ENCODE peak calls at places on chromosomes 7 and 10, in seven cellular contexts. I, C, L, X, V, E and U are unnamed samples.

GRCh38 chr7:29915481-29916215 is 74.0 kb downstream of the SCRN1 start:
- DNase-seq in V (no peak), X (no peak), C (no peak), E (no peak), L (no peak), I (no peak), U (no peak)

GRCh38 chr7:50153141-50153540 is 60.1 kb upstream of the ZPBP start:
- DNase-seq in L (no peak), C (no peak), I (no peak), E (no peak), X (no peak), V (no peak), U (no peak)

GRCh38 chr10:70509376-70509775 is 30.8 kb downstream of the PALD1 start:
- DNase-seq in E (no peak), X (no peak), C (no peak), V (no peak), I (no peak), L (no peak), U (no peak)

GRCh38 chr7:875051-875450 is 1.3 kb upstream of the GET4 start:
- DNase-seq in L (no peak), I (no peak), V (no peak), E (no peak), C (no peak), X (no peak), U (no peak)

GRCh38 chr10:18689498-18689897 is 30.3 kb downstream of the ARL5B start:
- DNase-seq in E (no peak), X (no peak), C (no peak), L (peak; percentile 43), V (no peak), I (no peak), U (no peak)

GRCh38 chr7:26181474-26182227 is 18.9 kb downstream of the HNRNPA2B1 start:
- DNase-seq in E (no peak), V (no peak), I (no peak), X (no peak), C (no peak), L (no peak), U (no peak)

GRCh38 chr7:70027864-70028263 is 429.6 kb downstream of the AUTS2 start:
- DNase-seq in C (no peak), V (no peak), X (no peak), L (no peak), E (no peak), I (no peak), U (no peak)

GRCh38 chr7:75962607-75963382 is 31.6 kb downstream of the TMEM120A start:
- DNase-seq in X (no peak), C (no peak), I (peak; percentile 73), L (peak; percentile 9), E (peak; percentile 67), V (no peak), U (no peak)

DNA sequence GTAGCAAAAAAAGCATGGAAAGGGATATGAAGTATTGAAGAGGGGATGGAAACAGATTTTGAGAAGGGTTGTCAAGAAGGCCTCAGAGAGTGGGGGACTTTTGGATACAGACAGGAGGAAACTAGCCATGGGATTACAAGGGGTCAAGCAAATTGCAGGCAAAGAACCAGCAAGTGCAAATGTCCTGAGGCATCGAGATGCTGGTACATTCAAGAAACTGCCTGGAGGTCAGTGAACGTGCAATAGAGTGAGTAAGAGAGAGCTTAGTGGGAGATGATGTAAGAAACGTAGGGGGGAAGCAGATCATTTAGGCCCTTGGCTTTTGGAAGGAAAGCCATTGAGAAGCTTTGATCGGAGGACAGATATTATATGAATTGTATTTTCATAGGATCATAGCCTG is 227.4 kb upstream of the AGK start:
- DNase-seq in X (no peak), L (no peak), I (no peak), E (no peak), V (no peak), C (no peak), U (no peak)
- H3K4me1 ChIP-seq in X (no peaks in the 10 kb centered on the region), L (no peaks in the 10 kb centered on the region), I (no peaks in the 10 kb centered on the region), E (no peaks in the 10 kb centered on the region), V (no peaks in the 10 kb centered on the region), C (no peaks in the 10 kb centered on the region), U (no peaks in the 10 kb centered on the region)

DNA sequence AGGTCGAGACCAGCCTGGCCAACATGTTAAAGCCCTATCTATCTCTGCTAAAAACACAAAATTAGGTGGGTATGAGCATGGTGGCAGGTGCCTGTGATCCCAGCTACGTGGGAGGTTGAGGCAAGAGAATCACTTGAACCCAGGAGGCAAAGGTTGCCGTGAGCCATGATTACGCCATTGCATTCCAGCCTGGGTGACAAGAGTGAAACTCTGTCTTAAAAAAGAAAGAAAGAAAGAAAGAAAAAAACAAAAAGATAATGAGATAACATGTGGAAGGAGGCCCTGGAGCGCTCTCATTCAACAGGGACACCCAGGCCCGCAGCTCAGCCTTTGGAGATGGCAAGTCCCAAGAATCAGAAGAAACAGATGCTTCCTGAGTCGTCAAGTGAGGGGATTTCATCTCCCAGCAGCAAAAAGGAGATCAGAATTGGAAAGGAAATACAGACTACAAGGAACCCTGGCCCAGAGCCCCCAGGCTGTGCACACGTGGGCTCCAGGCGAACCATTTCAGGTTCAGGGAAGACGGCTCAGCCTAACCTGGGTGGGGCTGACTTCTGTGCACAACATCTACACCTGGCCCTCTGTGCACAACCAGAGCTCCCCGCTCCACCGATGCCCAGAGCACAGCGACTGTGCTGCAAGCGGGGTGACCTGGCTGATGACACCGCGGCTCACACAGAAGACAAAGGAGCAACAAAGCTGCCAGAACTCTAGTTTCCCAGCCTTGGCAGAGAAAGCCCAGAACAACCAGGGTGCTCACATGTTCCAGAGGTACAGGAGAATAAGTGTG is 33.2 kb downstream of the GNA12 start:
- DNase-seq in I (peak; percentile 39), L (no peak), E (no peak), X (no peak), V (peak; percentile 41), C (no peak), U (no peak)
- H3K4me1 ChIP-seq in I (no peaks in the 10 kb centered on the region), L (peaks cover 28% of the 10 kb centered on the region), E (peaks cover 39% of the 10 kb centered on the region), X (no peaks in the 10 kb centered on the region), V (no peaks in the 10 kb centered on the region), C (peaks cover 40% of the 10 kb centered on the region), U (no peaks in the 10 kb centered on the region)

GRCh38 chr7:116895849-116896248 is 33.5 kb downstream of the CAPZA2 start:
- DNase-seq in V (no peak), E (no peak), L (no peak), I (no peak), X (no peak), C (no peak), U (no peak)
- H3K4me1 ChIP-seq in V (no peaks in the 10 kb centered on the region), E (peaks cover 16% of the 10 kb centered on the region), L (no peaks in the 10 kb centered on the region), I (no peaks in the 10 kb centered on the region), X (no peaks in the 10 kb centered on the region), C (no peaks in the 10 kb centered on the region), U (no peaks in the 10 kb centered on the region)

GRCh38 chr7:36285276-36285675 is 104.4 kb upstream of the ANLN start:
- DNase-seq in X (peak; percentile 41), V (peak; percentile 65), E (no peak), I (no peak), L (no peak), C (peak; percentile 48), U (no peak)
- H3K4me1 ChIP-seq in X (peaks cover 83% of the 10 kb centered on the region), V (peaks cover 18% of the 10 kb centered on the region), E (peaks cover 14% of the 10 kb centered on the region), I (no peaks in the 10 kb centered on the region), L (peaks cover 18% of the 10 kb centered on the region), C (peaks cover 20% of the 10 kb centered on the region), U (peaks cover 91% of the 10 kb centered on the region)

DNA sequence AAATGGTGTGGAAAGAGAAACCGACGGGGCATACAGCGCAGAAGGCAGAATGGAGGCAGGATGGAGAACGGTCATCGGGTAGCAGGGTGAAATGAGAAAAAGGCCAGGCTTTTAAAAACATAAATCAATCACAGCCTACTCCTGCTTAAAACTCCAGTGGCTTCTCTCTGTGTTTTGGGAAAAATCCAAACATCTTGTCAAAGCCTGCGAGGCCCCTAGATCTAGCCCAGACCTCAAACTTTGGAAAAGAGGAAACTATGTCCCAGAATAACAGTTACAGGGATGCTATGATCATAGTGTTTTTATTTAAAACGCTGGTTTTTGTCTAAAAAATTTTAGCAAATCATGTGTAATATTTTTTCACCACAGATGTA is 41.1 kb downstream of the PPP1R3C start:
- DNase-seq in I (no peak), E (no peak), V (no peak), C (no peak), X (no peak), L (no peak), U (no peak)
- H3K4me1 ChIP-seq in I (peaks cover 38% of the 10 kb centered on the region), E (peaks cover 61% of the 10 kb centered on the region), V (peaks cover 2% of the 10 kb centered on the region), C (peaks cover 34% of the 10 kb centered on the region), X (peaks cover 84% of the 10 kb centered on the region), L (peaks cover 68% of the 10 kb centered on the region), U (no peaks in the 10 kb centered on the region)

GRCh38 chr10:6053303-6053702 is 8.9 kb downstream of the IL2RA start:
- DNase-seq in V (no peak), E (no peak), X (no peak), C (no peak), L (no peak), I (no peak), U (peak; percentile 58)

GRCh38 chr10:6055929-6056328 is 6.2 kb downstream of the IL2RA start:
- DNase-seq in V (no peak), I (no peak), L (no peak), C (no peak), X (no peak), E (no peak), U (no peak)

GRCh38 chr10:6052247-6053221 is 9.6 kb downstream of the IL2RA start:
- DNase-seq in C (no peak), X (no peak), E (no peak), V (peak; percentile 46), L (no peak), I (no peak), U (peak; percentile 78)

GRCh38 chr10:6054884-6055283 is 7.3 kb downstream of the IL2RA start:
- DNase-seq in V (peak; percentile 4), I (no peak), X (no peak), L (no peak), C (no peak), E (no peak), U (no peak)

GRCh38 chr10:6053816-6054581 is 8.2 kb downstream of the IL2RA start:
- DNase-seq in I (peak; percentile 56), L (peak; percentile 54), C (no peak), X (peak; percentile 74), E (peak; percentile 45), V (no peak), U (no peak)
- H3K4me1 ChIP-seq in I (no peaks in the 10 kb centered on the region), L (no peaks in the 10 kb centered on the region), C (no peaks in the 10 kb centered on the region), X (peaks cover 7% of the 10 kb centered on the region), E (peaks cover 18% of the 10 kb centered on the region), V (no peaks in the 10 kb centered on the region), U (peaks cover 86% of the 10 kb centered on the region)

GRCh38 chr7:99625321-99625720 is 8.6 kb downstream of the ZSCAN25 start:
- DNase-seq in V (no peak), C (no peak), L (no peak), I (no peak), E (no peak), X (no peak), U (no peak)
- H3K4me1 ChIP-seq in V (peaks cover 3% of the 10 kb centered on the region), C (peaks cover 12% of the 10 kb centered on the region), L (no peaks in the 10 kb centered on the region), I (no peaks in the 10 kb centered on the region), E (no peaks in the 10 kb centered on the region), X (no peaks in the 10 kb centered on the region), U (peaks cover 27% of the 10 kb centered on the region)